ENCODE peak calls at places on chromosome 5, in five cellular contexts. A, J, K, Y and G are unnamed samples.

GRCh38 chr5:172487671-172488070 is 33.3 kb upstream of the SH3PXD2B start:
- DNase-seq in Y (no peak), K (no peak), J (no peak), A (no peak), G (no peak)

GRCh38 chr5:14572384-14572783 is 9.2 kb upstream of the OTULINL start:
- DNase-seq in J (no peak), K (no peak), A (no peak), Y (no peak), G (no peak)

GRCh38 chr5:154493274-154493673 is 15.2 kb upstream of the HAND1 start:
- DNase-seq in Y (no peak), A (no peak), K (peak; percentile 73), J (no peak), G (no peak)

GRCh38 chr5:82153082-82153481 is 125.1 kb downstream of the RPS23 start:
- DNase-seq in A (no peak), J (no peak), Y (no peak), K (no peak), G (no peak)

GRCh38 chr5:159324097-159324760 is 6.1 kb downstream of the IL12B start:
- DNase-seq in Y (peak; percentile 76), A (peak; percentile 83), J (no peak), K (no peak), G (no peak)

GRCh38 chr5:36728697-36729543 is 122.5 kb downstream of the SLC1A3 start:
- DNase-seq in Y (peak; percentile 50), K (no peak), A (peak; percentile 31), J (no peak), G (no peak)

GRCh38 chr5:35313296-35313695 is 83.0 kb upstream of the PRLR start:
- DNase-seq in A (peak; percentile 53), Y (peak; percentile 61), K (no peak), J (no peak), G (no peak)

GRCh38 chr5:73625905-73626811 is at the start of gene ARHGEF28:
- DNase-seq in K (peak; percentile 66), A (no peak), J (peak; percentile 25), Y (peak; percentile 60), G (peak; percentile 75)

GRCh38 chr5:147911427-147911826 is 5.1 kb upstream of the C5orf46 start:
- DNase-seq in A (no peak), K (no peak), J (no peak), Y (no peak), G (no peak)

GRCh38 chr5:41094871-41095270 is 23.7 kb upstream of the MROH2B start:
- DNase-seq in Y (peak; percentile 35), J (no peak), K (no peak), A (no peak), G (no peak)

GRCh38 chr5:128084228-128085167 is 932 bp downstream of the SLC12A2 start:
- DNase-seq in Y (peak; percentile 5), K (peak; percentile 43), A (no peak), J (peak; percentile 20), G (peak; percentile 68)

GRCh38 chr5:93245226-93245625 is 335.8 kb downstream of the NR2F1-AS1 start:
- DNase-seq in K (no peak), J (no peak), A (no peak), Y (no peak), G (no peak)

GRCh38 chr5:60024104-60024503 is 130.6 kb upstream of the PDE4D start:
- DNase-seq in K (no peak), A (no peak), Y (no peak), J (no peak), G (no peak)

GRCh38 chr5:59361454-59361853 is 532.1 kb downstream of the PDE4D start:
- DNase-seq in Y (no peak), J (no peak), K (no peak), A (no peak), G (no peak)

GRCh38 chr5:180136661-180137381 is 65.3 kb upstream of the RNF130 start:
- DNase-seq in A (no peak), J (no peak), K (peak; percentile 36), Y (no peak), G (no peak)

GRCh38 chr5:43648499-43649124 is 45.6 kb downstream of the NNT start:
- DNase-seq in K (no peak), J (no peak), Y (no peak), A (peak; percentile 56), G (no peak)

GRCh38 chr5:172294831-172295230 is 11.3 kb upstream of the UBTD2 start:
- DNase-seq in A (no peak), Y (no peak), K (no peak), J (no peak), G (no peak)

GRCh38 chr5:3601929-3602712 is 6.5 kb downstream of the IRX1 start:
- DNase-seq in A (no peak), J (no peak), K (no peak), Y (no peak), G (peak; percentile 62)

GRCh38 chr5:93209476-93209875 is 371.5 kb downstream of the NR2F1-AS1 start:
- DNase-seq in A (no peak), Y (no peak), J (no peak), K (no peak), G (no peak)